ENCODE peak calls at places on chromosomes 1 and 21, in four cellular contexts. Y is WTC11; U is activated effector memory CD4-positive, alpha-beta T cell treated with Interleukin-2 at 50 U/mL for 16 hours; Q is HTR-8/SVneo. H is an unnamed sample.

GRCh38 chr1:38730511-38731397 is 128.8 kb downstream of the RRAGC start:
- DNase-seq in Q (no peak), Y (no peak), U (no peak), H (no peak)

GRCh38 chr1:31669786-31670582 is 25.3 kb upstream of the PEF1 start:
- DNase-seq in Y (no peak), U (no peak), Q (no peak), H (peak; percentile 65)

GRCh38 chr1:169484683-169485426 is 889 bp downstream of the SLC19A2 start:
- DNase-seq in Y (no peak), U (no peak), Q (peak; percentile 24), H (peak; percentile 34)

GRCh38 chr1:117268926-117269378 is 58.2 kb upstream of the VTCN1 start:
- DNase-seq in Y (peak; percentile 62), U (no peak), Q (no peak), H (peak; percentile 98)

GRCh38 chr1:229203030-229203751 is 67.7 kb upstream of the RAB4A start:
- DNase-seq in Q (no peak), Y (peak; percentile 88), U (no peak), H (peak; percentile 98)

GRCh38 chr21:39182484-39183271 is 573 bp downstream of the PSMG1 start:
- DNase-seq in Y (no peak), Q (no peak), U (no peak), H (no peak)

GRCh38 chr1:116565222-116565621 is 5.6 kb downstream of the CD58 start:
- DNase-seq in Y (no peak), U (no peak), Q (no peak), H (no peak)

GRCh38 chr1:59645893-59646292 is 168.9 kb upstream of the HOOK1 start:
- DNase-seq in U (no peak), Y (no peak), Q (no peak), H (no peak)

GRCh38 chr1:232201024-232201423 is 428.9 kb downstream of the SIPA1L2 start:
- DNase-seq in U (no peak), Q (no peak), Y (no peak), H (no peak)

GRCh38 chr1:12472798-12473551 is 145.0 kb downstream of the DHRS3 start:
- DNase-seq in Y (no peak), Q (no peak), U (peak; percentile 48), H (no peak)

GRCh38 chr1:111948209-111949131 is 41.0 kb downstream of the KCND3 start:
- DNase-seq in Y (no peak), U (no peak), Q (no peak), H (no peak)

GRCh38 chr1:234613128-234613875 is 3.3 kb upstream of the IRF2BP2 start:
- DNase-seq in Y (no peak), U (no peak), Q (no peak), H (no peak)

GRCh38 chr1:43987159-43988022 is 4.0 kb upstream of the CCDC24 start:
- DNase-seq in Y (no peak), Q (no peak), U (no peak), H (no peak)

GRCh38 chr1:16925635-16926490 is 4.1 kb downstream of the CROCC start:
- DNase-seq in Q (no peak), U (no peak), Y (no peak), H (no peak)

GRCh38 chr1:109104364-109105151 is 9.4 kb upstream of the ELAPOR1 start:
- DNase-seq in Y (no peak), Q (no peak), U (no peak), H (no peak)

GRCh38 chr21:42499430-42500106 is 3.5 kb upstream of the RSPH1 start:
- DNase-seq in Y (no peak), U (no peak), Q (no peak), H (peak; percentile 46)

GRCh38 chr1:57839488-57839887 is 415.6 kb upstream of the DAB1 start:
- DNase-seq in U (no peak), Y (no peak), Q (no peak), H (no peak)

GRCh38 chr1:246267896-246268295 is 239.2 kb downstream of the SMYD3 start:
- DNase-seq in U (no peak), Y (no peak), Q (no peak), H (peak; percentile 41)

GRCh38 chr1:44464361-44464760 is 59.3 kb downstream of the RNF220 start:
- DNase-seq in Q (no peak), Y (no peak), U (no peak), H (no peak)

GRCh38 chr1:109513110-109513702 is 3.7 kb upstream of the AMIGO1 start:
- DNase-seq in U (no peak), Q (no peak), Y (no peak), H (no peak)

GRCh38 chr21:25776440-25776839 is 41.7 kb downstream of the GABPA start:
- DNase-seq in U (no peak), Y (no peak), Q (no peak), H (no peak)

GRCh38 chr1:226548281-226549093 is at the start of gene STUM:
- DNase-seq in Y (peak; percentile 42), Q (no peak), U (no peak), H (peak; percentile 68)

GRCh38 chr1:226034482-226034881 is 28.0 kb upstream of the H3-3A start:
- DNase-seq in Y (no peak), Q (no peak), U (no peak), H (no peak)

GRCh38 chr1:182629674-182630073 is 25.5 kb upstream of the RGS16 start:
- DNase-seq in Q (no peak), U (peak; percentile 33), Y (no peak), H (no peak)

GRCh38 chr1:38990746-38991637 is at the start of gene AKIRIN1:
- DNase-seq in Y (peak; percentile 100), U (peak; percentile 94), Q (peak; percentile 92), H (peak; percentile 95)

GRCh38 chr1:97243973-97244560 is 522.5 kb downstream of the PTBP2 start:
- DNase-seq in Y (no peak), Q (no peak), U (no peak), H (peak; percentile 28)

GRCh38 chr1:46341222-46342083 is 846 bp downstream of the NSUN4 start:
- DNase-seq in Y (peak; percentile 30), Q (no peak), U (no peak), H (no peak)

GRCh38 chr1:21868941-21869454 is 56.9 kb downstream of the LDLRAD2 start:
- DNase-seq in Q (no peak), Y (no peak), U (no peak), H (no peak)

GRCh38 chr1:32199717-32200072 is 700 bp upstream of the CCDC28B start:
- DNase-seq in U (no peak), Q (no peak), Y (no peak), H (no peak)

GRCh38 chr1:24481843-24482610 is 20.6 kb upstream of the RCAN3 start:
- DNase-seq in Q (no peak), U (peak; percentile 11), Y (no peak), H (no peak)

GRCh38 chr1:93766451-93766850 is 84.8 kb upstream of the BCAR3 start:
- DNase-seq in Y (no peak), U (no peak), Q (no peak), H (peak; percentile 23)

GRCh38 chr1:240998441-240999015 is 358.5 kb downstream of the RGS7 start:
- DNase-seq in U (no peak), Y (no peak), Q (no peak), H (no peak)

GRCh38 chr1:23343246-23344110 is 606 bp downstream of the HNRNPR start:
- DNase-seq in Q (peak; percentile 19), Y (peak; percentile 60), U (peak; percentile 14), H (peak; percentile 57)

GRCh38 chr1:4549933-4550332 is 104.5 kb upstream of the AJAP1 start:
- DNase-seq in Q (no peak), Y (no peak), U (no peak), H (peak; percentile 1)

GRCh38 chr1:93344886-93345632 is 648 bp upstream of the DR1 start:
- DNase-seq in Q (no peak), U (no peak), Y (no peak), H (no peak)

GRCh38 chr1:22607154-22607553 is 29.3 kb upstream of the C1QA start:
- DNase-seq in U (no peak), Q (no peak), Y (peak; percentile 63), H (peak; percentile 57)

H was measured in GM23338.